ENCODE peak calls at places on chromosomes 13 and 19, in four cellular contexts. One of them, this sample, is unnamed.
A peak's percentile ranks its signal among the peaks of the same experiment; 100 is the strongest.

GRCh38 chr19:6925801-6926751 is 38.7 kb downstream of the ADGRE1 start:
- DNase-seq in uterus: no peak
- DNase-seq in SJCRH30: no peak
- DNase-seq in HEK293T: peak; percentile 26
- DNase-seq in this sample: no peak

GRCh38 chr13:67106502-67107057 is 123.6 kb downstream of the PCDH9 start:
- DNase-seq in uterus: no peak
- DNase-seq in SJCRH30: no peak
- DNase-seq in HEK293T: no peak
- DNase-seq in this sample: no peak

GRCh38 chr13:92896842-92897241 is 329.8 kb upstream of the GPC6 start:
- DNase-seq in uterus: no peak
- DNase-seq in SJCRH30: peak; percentile 55
- DNase-seq in HEK293T: peak; percentile 51
- DNase-seq in this sample: no peak

GRCh38 chr13:110879482-110879881 is 35.4 kb downstream of the ANKRD10 start:
- DNase-seq in uterus: no peak
- DNase-seq in SJCRH30: no peak
- DNase-seq in HEK293T: no peak
- DNase-seq in this sample: no peak

GRCh38 chr13:73248711-73249580 is 190.1 kb downstream of the KLF5 start:
- DNase-seq in uterus: no peak
- DNase-seq in SJCRH30: peak; percentile 55
- DNase-seq in HEK293T: no peak
- DNase-seq in this sample: peak; percentile 78

GRCh38 chr13:46628622-46629365 is 75.8 kb downstream of the LRCH1 start:
- DNase-seq in uterus: no peak
- DNase-seq in SJCRH30: no peak
- DNase-seq in HEK293T: no peak
- DNase-seq in this sample: no peak

GRCh38 chr13:42760949-42761348 is 20.4 kb upstream of the FAM216B start:
- DNase-seq in uterus: peak; percentile 37
- DNase-seq in SJCRH30: no peak
- DNase-seq in HEK293T: no peak
- DNase-seq in this sample: peak; percentile 23

GRCh38 chr13:97256343-97256783 is 34.2 kb downstream of the MBNL2 start:
- DNase-seq in uterus: no peak
- DNase-seq in SJCRH30: no peak
- DNase-seq in HEK293T: no peak
- DNase-seq in this sample: peak; percentile 82

GRCh38 chr19:6164906-6165531 is 29.6 kb downstream of the ACSBG2 start:
- DNase-seq in uterus: no peak
- DNase-seq in SJCRH30: no peak
- DNase-seq in HEK293T: no peak
- DNase-seq in this sample: no peak

GRCh38 chr13:112968910-112969691 is at the start of gene MCF2L:
- DNase-seq in uterus: no peak
- DNase-seq in SJCRH30: peak; percentile 46
- DNase-seq in HEK293T: peak; percentile 48
- DNase-seq in this sample: peak; percentile 93

GRCh38 chr13:31166591-31166990 is 4.9 kb upstream of the HSPH1 start:
- DNase-seq in uterus: no peak
- DNase-seq in SJCRH30: peak; percentile 33
- DNase-seq in HEK293T: no peak
- DNase-seq in this sample: no peak

GRCh38 chr19:32061304-32061703 is 284.1 kb upstream of the ZNF507 start:
- DNase-seq in uterus: no peak
- DNase-seq in SJCRH30: no peak
- DNase-seq in HEK293T: no peak
- DNase-seq in this sample: no peak

GRCh38 chr19:4557186-4557970 is 2.1 kb downstream of the SEMA6B start:
- DNase-seq in uterus: no peak
- DNase-seq in SJCRH30: no peak
- DNase-seq in HEK293T: peak; percentile 55
- DNase-seq in this sample: no peak

GRCh38 chr19:16066611-16067104 is 9.6 kb upstream of the TPM4 start:
- DNase-seq in uterus: no peak
- DNase-seq in SJCRH30: peak; percentile 53
- DNase-seq in HEK293T: no peak
- DNase-seq in this sample: peak; percentile 82

GRCh38 chr19:21023901-21024300 is 3.4 kb downstream of the ZNF430 start:
- DNase-seq in uterus: no peak
- DNase-seq in SJCRH30: no peak
- DNase-seq in HEK293T: no peak
- DNase-seq in this sample: peak; percentile 76